ENCODE peak calls at places on chromosomes 7 and 10, in seven cellular contexts. T is mesendoderm, U is H1, V is IMR-90, X is H9, K is neuronal stem cell, W is trophoblast cell. P is an unnamed sample. For H3K79me1, the result is how much of the 10 kb centered on the place peaks cover.

GRCh38 chr10:111116211-111116610 is 39.4 kb downstream of the ADRA2A start:
- DNase-seq in T (no peak), U (no peak), V (no peak), X (peak), K (no peak), W (no peak), P (no peak)

GRCh38 chr10:89805599-89806013 is 104.2 kb downstream of the KIF20B start:
- DNase-seq in T (no peak), U (no peak), V (no peak), X (no peak), K (no peak), W (no peak), P (no peak)

GRCh38 chr7:146701166-146701565 is 584.6 kb downstream of the CNTNAP2 start:
- DNase-seq in T (no peak), U (no peak), V (no peak), X (no peak), K (no peak), W (no peak), P (no peak)

GRCh38 chr10:4902571-4903011 is 60.6 kb upstream of the AKR1C1 start:
- DNase-seq in T (no peak), U (no peak), V (no peak), X (no peak), K (no peak), W (no peak), P (no peak)

GRCh38 chr7:137000621-137001020 is 132.2 kb downstream of the CHRM2 start:
- DNase-seq in T (no peak), U (no peak), V (no peak), X (no peak), K (no peak), W (no peak), P (no peak)

GRCh38 chr10:3835770-3836169 is 50.8 kb upstream of the KLF6 start:
- DNase-seq in T (peak), U (no peak), V (no peak), X (no peak), K (no peak), W (no peak), P (peak)

GRCh38 chr10:44398271-44398670 is 13.4 kb upstream of the CXCL12 start:
- DNase-seq in T (peak), U (no peak), V (no peak), X (no peak), K (no peak), W (no peak), P (no peak)

GRCh38 chr7:80134536-80135305 is at the start of gene GNAI1:
- DNase-seq in T (peak), U (peak), V (peak), X (peak), K (peak), W (peak), P (peak)

GRCh38 chr10:125087897-125088215 is 72.5 kb downstream of the CTBP2 start:
- DNase-seq in T (no peak), U (no peak), V (no peak), X (no peak), K (no peak), W (no peak), P (no peak)

GRCh38 chr10:48557511-48558123 is 47.3 kb downstream of the ARHGAP22 start:
- DNase-seq in T (no peak), U (no peak), V (peak), X (no peak), K (no peak), W (no peak), P (no peak)

GRCh38 chr7:5550385-5550784 is 126.8 kb upstream of the TNRC18 start:
- DNase-seq in T (no peak), U (no peak), V (no peak), X (no peak), K (no peak), W (peak), P (no peak)

GRCh38 chr7:1291846-1292765 is 59.4 kb downstream of the UNCX start:
- DNase-seq in T (no peak), U (no peak), V (no peak), X (no peak), K (no peak), W (no peak), P (no peak)

GRCh38 chr10:3265081-3265480 is 92.5 kb upstream of the PITRM1 start:
- DNase-seq in T (peak), U (no peak), V (peak), X (no peak), K (no peak), W (peak), P (peak)

GRCh38 chr10:112132429-112132828 is 51.1 kb downstream of the GPAM start:
- DNase-seq in T (no peak), U (no peak), V (no peak), X (no peak), K (no peak), W (no peak), P (no peak)

GRCh38 chr10:97969538-97969937 is 60.9 kb downstream of the CRTAC1 start:
- DNase-seq in T (no peak), U (no peak), V (no peak), X (no peak), K (no peak), W (no peak), P (no peak)

GRCh38 chr7:146655928-146656797 is 539.6 kb downstream of the CNTNAP2 start:
- DNase-seq in T (no peak), U (no peak), V (no peak), X (no peak), K (no peak), W (no peak), P (peak)

GRCh38 chr10:130421909-130422308 is 285.7 kb downstream of the GLRX3 start:
- DNase-seq in T (no peak), U (peak), V (no peak), X (no peak), K (no peak), W (no peak), P (no peak)

GRCh38 chr10:132331259-132331955 is 586 bp upstream of the LRRC27 start:
- DNase-seq in T (no peak), U (no peak), V (no peak), X (no peak), K (no peak), W (no peak), P (no peak)

GRCh38 chr7:42922017-42922753 is 9.8 kb downstream of the PSMA2 start:
- DNase-seq in T (no peak), U (no peak), V (no peak), X (no peak), K (no peak), W (no peak), P (no peak)

GRCh38 chr7:22786290-22786932 is 36.2 kb downstream of the TOMM7 start:
- DNase-seq in T (no peak), U (no peak), V (no peak), X (no peak), K (no peak), W (no peak), P (no peak)

GRCh38 chr10:69663548-69663947 is 33.5 kb downstream of the FAM241B start:
- DNase-seq in T (peak), U (peak), V (no peak), X (peak), K (no peak), W (no peak), P (no peak)

GRCh38 chr7:2006921-2007381 is 225.8 kb downstream of the MAD1L1 start:
- DNase-seq in T (no peak), U (no peak), V (no peak), X (peak), K (no peak), W (no peak), P (no peak)

GRCh38 chr10:89662596-89662995 is 17.6 kb upstream of the PANK1 start:
- DNase-seq in T (no peak), U (no peak), V (peak), X (no peak), K (no peak), W (peak), P (no peak)

GRCh38 chr7:30526163-30526562 is 21.5 kb upstream of the GGCT start:
- DNase-seq in T (peak), U (no peak), V (no peak), X (peak), K (no peak), W (no peak), P (no peak)

GRCh38 chr7:50724526-50725520 is 57.9 kb downstream of the GRB10 start:
- DNase-seq in T (peak), U (no peak), V (no peak), X (peak), K (no peak), W (no peak), P (peak)

GRCh38 chr10:95693331-95693667 is 428 bp downstream of the TCTN3 start:
- DNase-seq in T (peak), U (no peak), V (peak), X (no peak), K (peak), W (no peak), P (peak)

GRCh38 chr7:157516311-157516710 is 179.5 kb downstream of the DNAJB6 start:
- DNase-seq in T (no peak), U (no peak), V (no peak), X (no peak), K (no peak), W (no peak), P (no peak)

GRCh38 chr7:71389976-71390375 is 258.0 kb downstream of the GALNT17 start:
- DNase-seq in T (peak), U (no peak), V (no peak), X (no peak), K (peak), W (no peak), P (no peak)

GRCh38 chr10:7853226-7853891 is 35.1 kb downstream of the TAF3 start:
- DNase-seq in T (no peak), U (no peak), V (no peak), X (no peak), K (no peak), W (peak), P (no peak)

GRCh38 chr10:89296227-89296648 is 5.6 kb upstream of the IFIT2 start:
- DNase-seq in T (no peak), U (no peak), V (peak), X (no peak), K (no peak), W (peak), P (peak)

GRCh38 chr10:16832351-16833080 is 15.3 kb upstream of the RSU1 start:
- DNase-seq in T (no peak), U (no peak), V (peak), X (no peak), K (no peak), W (no peak), P (peak)

GRCh38 chr10:27450225-27450624 is 53.9 kb upstream of the RAB18 start:
- DNase-seq in T (no peak), U (no peak), V (no peak), X (no peak), K (no peak), W (peak), P (no peak)

GRCh38 chr7:132245539-132245938 is 330.7 kb downstream of the PLXNA4 start:
- DNase-seq in T (no peak), U (no peak), V (no peak), X (no peak), K (no peak), W (no peak), P (no peak)

GRCh38 chr7:76512941-76513816 is 2.8 kb downstream of the UPK3B start:
- DNase-seq in T (peak), U (peak), V (no peak), X (peak), K (no peak), W (no peak), P (peak)

DNA sequence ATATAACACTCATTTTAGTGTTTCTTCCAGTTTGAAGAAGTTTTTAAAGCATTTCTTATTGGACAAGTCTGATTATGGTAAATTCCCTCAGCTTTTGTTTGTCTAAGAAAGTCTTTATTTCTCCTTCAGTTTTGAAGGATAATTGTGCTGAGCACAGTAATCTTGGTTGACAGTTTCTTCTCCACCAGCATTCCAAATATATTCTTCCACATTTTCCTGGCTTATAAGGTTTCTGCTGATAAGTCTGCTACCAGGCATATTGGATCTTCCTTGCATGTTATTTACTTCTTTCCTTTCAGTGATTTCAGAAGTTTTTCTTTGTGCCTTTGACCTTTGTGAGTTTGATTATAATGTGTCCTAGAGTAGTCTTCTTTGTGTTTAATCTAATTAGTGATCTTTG is 210.7 kb downstream of the ADK start:
- DNase-seq in T (no peak), U (no peak), V (no peak), X (no peak), K (no peak), W (no peak), P (no peak)
- H3K4me2 ChIP-seq in T (no peak), U (no peak), V (no peak), X (no peak), K (no peak), W (no peak), P (no peak)

GRCh38 chr10:50510517-50511473 is 113.0 kb downstream of the SGMS1 start:
- DNase-seq in T (no peak), U (no peak), V (no peak), X (no peak), K (no peak), W (no peak), P (peak)
- H3K79me1 ChIP-seq in T (under half), U (under half), V (under half), X (under half), K (under half), W (under half), P (under half)

DNA sequence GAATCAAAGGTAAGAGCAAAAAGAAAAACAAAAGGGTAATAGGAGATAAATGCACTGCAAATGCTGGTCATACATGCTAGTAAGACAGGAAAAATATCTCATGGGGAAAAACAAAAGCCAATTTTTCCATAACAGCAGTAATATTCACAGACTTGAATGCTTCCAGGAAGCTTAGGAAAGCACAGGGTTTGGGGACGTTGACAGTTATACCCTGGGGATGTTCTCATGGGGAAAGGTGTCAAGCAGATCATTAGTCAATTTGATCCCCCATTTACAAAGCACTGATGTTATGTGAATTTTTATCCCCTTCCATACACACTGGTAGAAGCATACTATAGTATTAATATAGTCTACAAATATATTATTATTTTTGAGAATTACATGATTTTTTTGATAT is 232.7 kb downstream of the SORCS1 start:
- DNase-seq in T (no peak), U (no peak), V (no peak), X (no peak), K (no peak), W (no peak), P (no peak)
- H3K9ac ChIP-seq in T (no peak), U (no peak), V (no peak), X (no peak), K (no peak), W (no peak), P (no peak)

GRCh38 chr7:94657771-94658693 is 2.1 kb upstream of the SGCE start:
- DNase-seq in T (peak), U (peak), V (peak), X (peak), K (peak), W (peak), P (peak)

GRCh38 chr7:94656925-94657731 is 1.2 kb upstream of the SGCE start:
- DNase-seq in T (peak), U (peak), V (peak), X (peak), K (peak), W (peak), P (peak)

GRCh38 chr7:94656658-94656924 is 658 bp upstream of the SGCE start:
- DNase-seq in T (no peak), U (no peak), V (no peak), X (no peak), K (no peak), W (no peak), P (no peak)

GRCh38 chr7:94662548-94662947 is 6.6 kb upstream of the SGCE start:
- DNase-seq in T (no peak), U (no peak), V (no peak), X (no peak), K (no peak), W (no peak), P (no peak)

DNA sequence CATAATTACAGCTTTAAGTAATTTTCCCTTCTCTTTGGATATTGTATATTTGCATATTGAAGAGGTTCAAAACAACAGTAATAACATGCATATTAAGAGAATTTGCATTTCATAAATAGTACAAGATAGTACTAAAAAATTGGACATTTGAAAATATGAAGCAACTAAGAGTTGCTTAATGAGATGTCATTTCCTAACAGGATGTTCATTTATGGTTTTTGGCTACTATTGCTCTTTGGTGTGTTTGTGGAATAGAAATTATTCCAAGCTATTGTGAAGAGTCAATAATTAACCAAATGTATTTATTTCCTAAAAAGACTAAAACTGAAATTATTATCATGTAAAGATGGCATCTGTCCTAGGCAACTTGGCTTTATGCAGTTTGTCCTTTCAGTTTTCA is 4.1 kb upstream of the SGCE start:
- DNase-seq in T (no peak), U (no peak), V (no peak), X (no peak), K (no peak), W (no peak), P (no peak)
- H3K4me2 ChIP-seq in T (no peak), U (no peak), V (no peak), X (no peak), K (no peak), W (no peak), P (no peak)

DNA sequence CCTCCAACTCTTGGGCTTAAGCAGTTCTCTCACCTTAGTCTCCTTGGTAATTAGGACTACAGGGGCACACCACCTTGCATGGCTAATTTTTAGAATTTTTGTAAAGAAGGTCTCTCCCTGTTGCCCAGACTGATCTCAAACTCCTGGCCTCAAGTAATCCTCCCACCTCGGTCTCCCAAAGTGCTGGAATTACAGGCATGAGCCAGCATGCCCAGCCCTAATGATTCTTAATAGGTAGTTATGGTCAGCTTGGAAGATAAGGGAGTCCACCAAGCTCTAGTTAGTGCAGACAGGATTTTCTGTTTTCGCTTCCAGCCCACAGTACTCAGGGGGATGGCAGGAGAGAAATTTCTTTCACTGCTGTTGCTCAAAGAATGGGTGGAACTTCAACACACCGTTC is 127.9 kb upstream of the PLXDC2 start:
- DNase-seq in T (no peak), U (no peak), V (no peak), X (no peak), K (no peak), W (peak), P (no peak)
- H3K79me1 ChIP-seq in T (under half), U (under half), V (under half), X (under half), K (under half), W (under half), P (under half)

DNA sequence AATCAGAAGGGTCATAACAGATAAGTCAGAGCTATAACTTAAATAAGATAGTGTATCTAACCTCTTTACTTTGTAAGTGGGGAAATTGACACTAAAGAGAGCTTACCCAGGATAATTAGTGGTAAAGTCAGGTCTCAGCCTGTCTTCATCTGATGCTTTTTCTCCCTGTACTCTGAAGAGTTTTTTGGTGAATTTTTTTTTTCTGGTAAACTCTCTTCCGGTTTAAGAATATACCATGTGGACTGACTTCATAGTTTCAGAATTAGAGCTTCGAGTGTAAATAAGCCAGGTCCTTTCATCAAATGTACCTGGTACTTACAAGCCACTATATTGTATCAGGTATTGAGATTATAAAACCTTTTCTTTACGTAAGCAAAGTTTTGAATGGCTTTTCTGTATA is 6.8 kb downstream of the MINPP1 start:
- DNase-seq in T (no peak), U (no peak), V (no peak), X (no peak), K (no peak), W (no peak), P (no peak)
- H3K9ac ChIP-seq in T (no peak), U (no peak), V (no peak), X (no peak), K (no peak), W (no peak), P (no peak)

GRCh38 chr7:112481833-112482669 is 1.3 kb downstream of the LSMEM1 start:
- DNase-seq in T (peak), U (no peak), V (peak), X (peak), K (no peak), W (peak), P (peak)
- H3K4me2 ChIP-seq in T (no peak), U (no peak), V (peak), X (no peak), K (no peak), W (no peak), P (no peak)

GRCh38 chr7:124679826-124680225 is 85.8 kb downstream of the GPR37 start:
- DNase-seq in T (peak), U (no peak), V (no peak), X (no peak), K (no peak), W (peak), P (no peak)

GRCh38 chr7:124680304-124680703 is 85.3 kb downstream of the GPR37 start:
- DNase-seq in T (no peak), U (no peak), V (no peak), X (no peak), K (no peak), W (no peak), P (no peak)
- H3K79me1 ChIP-seq in T (under half), U (under half), V (under half), X (under half), K (under half), W (under half), P (under half)

P was measured in mesenchymal stem cell.